ENCODE peak calls at places on chromosome 16, in ten cellular contexts. D is activated T-helper 1 cell treated with Interleukin-2 at 50 U/mL for 16 hours; G is EH; C is stimulated activated CD4-positive, alpha-beta T cell treated with anti-CD3 and anti-CD28 coated beads, TNF-alpha, amount 100 ng/mL, for 48 hours; Y is GDM1; R is naive thymus-derived CD8-positive, alpha-beta T cell; A is G401; Z is EL; B is IMR-90; U is HFF-Myc. H is an unnamed sample.

GRCh38 chr16:79767597-79768280 is 167.2 kb upstream of the MAF start:
- DNase-seq in B (no peak), C (no peak), A (peak; percentile 64), D (no peak), G (peak; percentile 19), Y (no peak), R (no peak), U (no peak), Z (peak; percentile 30), H (peak; percentile 45)

GRCh38 chr16:19380316-19380715 is 37.4 kb upstream of the TMC5 start:
- DNase-seq in Z (no peak), B (no peak), D (no peak), G (no peak), Y (no peak), U (no peak), R (no peak), A (no peak), C (no peak), H (no peak)

GRCh38 chr16:74752756-74753155 is 21.9 kb downstream of the FA2H start:
- DNase-seq in A (no peak), D (no peak), Z (no peak), C (no peak), G (no peak), B (no peak), R (no peak), U (no peak), Y (no peak), H (no peak)

GRCh38 chr16:79519448-79519847 is 81.1 kb downstream of the MAF start:
- DNase-seq in Z (no peak), U (no peak), A (peak; percentile 24), G (no peak), Y (peak; percentile 6), D (no peak), R (no peak), B (no peak), C (no peak), H (no peak)

GRCh38 chr16:75965504-75966374 is 239.4 kb upstream of the CPHXL start:
- DNase-seq in Y (no peak), C (no peak), Z (no peak), G (no peak), A (peak; percentile 60), D (no peak), R (no peak), B (no peak), U (no peak), H (no peak)

GRCh38 chr16:17416461-17417221 is 54.1 kb downstream of the XYLT1 start:
- DNase-seq in G (peak; percentile 81), Z (peak; percentile 41), C (peak; percentile 54), A (peak; percentile 1), U (no peak), D (peak; percentile 7), R (peak; percentile 49), B (peak; percentile 38), Y (peak; percentile 40), H (no peak)

GRCh38 chr16:52212841-52213240 is 334.1 kb downstream of the TOX3 start:
- DNase-seq in D (no peak), G (no peak), A (no peak), R (no peak), B (no peak), U (no peak), Z (no peak), C (no peak), Y (no peak), H (no peak)

GRCh38 chr16:79267781-79268180 is 332.8 kb downstream of the MAF start:
- DNase-seq in G (no peak), U (no peak), B (no peak), A (no peak), R (no peak), C (peak; percentile 66), D (peak; percentile 5), Y (no peak), Z (no peak), H (no peak)

GRCh38 chr16:89094252-89094901 is 725 bp downstream of the ACSF3 start:
- DNase-seq in R (no peak), B (no peak), Z (peak; percentile 32), G (peak; percentile 29), D (no peak), C (no peak), A (no peak), U (no peak), Y (no peak), H (peak; percentile 44)

GRCh38 chr16:30668393-30668792 is 10.2 kb downstream of the FBRS start:
- DNase-seq in U (no peak), R (no peak), Z (no peak), D (no peak), B (no peak), Y (no peak), A (no peak), G (no peak), C (no peak), H (no peak)

GRCh38 chr16:89324056-89325010 is 106.8 kb downstream of the ZNF778 start:
- DNase-seq in Z (peak; percentile 92), G (peak; percentile 87), C (peak; percentile 58), Y (no peak), D (no peak), B (peak; percentile 92), A (no peak), U (no peak), R (no peak), H (no peak)

GRCh38 chr16:66588981-66589713 is 9.9 kb downstream of the CMTM2 start:
- DNase-seq in B (peak; percentile 18), Y (peak; percentile 25), G (peak; percentile 37), C (peak; percentile 51), Z (peak; percentile 32), D (peak; percentile 52), U (no peak), R (peak; percentile 66), A (peak; percentile 29), H (peak; percentile 48)

GRCh38 chr16:67537270-67537635 is 8.6 kb downstream of the RIPOR1 start:
- DNase-seq in Y (no peak), Z (peak; percentile 63), C (no peak), D (peak; percentile 43), R (no peak), G (peak; percentile 66), B (peak; percentile 36), U (no peak), A (no peak), H (peak; percentile 56)

GRCh38 chr16:89232107-89232506 is 14.6 kb downstream of the ZNF778 start:
- DNase-seq in B (no peak), A (no peak), Z (no peak), D (no peak), G (no peak), R (no peak), Y (no peak), U (no peak), C (no peak), H (no peak)

GRCh38 chr16:27315333-27316037 is 1.7 kb downstream of the IL4R start:
- DNase-seq in B (peak; percentile 65), A (no peak), G (peak; percentile 54), D (peak; percentile 34), Z (peak; percentile 40), C (peak; percentile 57), U (no peak), R (peak; percentile 33), Y (no peak), H (peak; percentile 50)

GRCh38 chr16:54126907-54127306 is 159.7 kb downstream of the IRX3 start:
- DNase-seq in U (no peak), R (no peak), D (no peak), C (no peak), A (no peak), G (no peak), Y (no peak), Z (no peak), B (no peak), H (no peak)

GRCh38 chr16:21194771-21195301 is 16.5 kb downstream of the ZP2 start:
- DNase-seq in B (no peak), C (no peak), G (peak; percentile 21), R (no peak), D (no peak), U (no peak), Z (no peak), Y (no peak), A (no peak), H (no peak)

GRCh38 chr16:75025766-75026165 is 26.9 kb downstream of the ZNRF1 start:
- DNase-seq in A (no peak), Z (peak; percentile 51), D (no peak), R (no peak), C (no peak), B (peak; percentile 61), G (peak; percentile 65), U (no peak), Y (no peak), H (no peak)

GRCh38 chr16:49688298-49688697 is 167.6 kb downstream of the ZNF423 start:
- DNase-seq in R (no peak), U (no peak), B (no peak), Y (no peak), D (no peak), G (no peak), C (no peak), Z (no peak), A (no peak), H (no peak)

GRCh38 chr16:81686391-81687182 is 92.5 kb upstream of the PLCG2 start:
- DNase-seq in B (no peak), Z (no peak), U (no peak), G (no peak), D (no peak), C (no peak), R (no peak), A (no peak), Y (no peak), H (no peak)

GRCh38 chr16:87067890-87068289 is 249.3 kb downstream of the C16orf95 start:
- DNase-seq in Z (no peak), G (no peak), C (no peak), A (no peak), Y (no peak), D (no peak), B (no peak), U (no peak), R (no peak), H (no peak)

GRCh38 chr16:9521749-9522370 is 430.4 kb downstream of the HAPSTR1 start:
- DNase-seq in Y (no peak), G (no peak), A (no peak), C (no peak), D (no peak), U (no peak), R (no peak), Z (no peak), B (no peak), H (no peak)

GRCh38 chr16:81261049-81261648 is 22.7 kb downstream of the BCO1 start:
- DNase-seq in U (no peak), Y (no peak), Z (no peak), D (no peak), G (peak; percentile 22), C (peak; percentile 13), A (no peak), B (no peak), R (peak; percentile 6), H (no peak)

GRCh38 chr16:85963746-85964370 is 64.9 kb downstream of the IRF8 start:
- DNase-seq in Y (no peak), U (no peak), Z (no peak), C (no peak), G (peak; percentile 22), D (no peak), A (peak; percentile 22), B (no peak), R (no peak), H (no peak)

GRCh38 chr16:67036323-67036741 is 7.4 kb downstream of the CBFB start:
- DNase-seq in Z (no peak), U (no peak), B (no peak), C (no peak), D (no peak), G (no peak), Y (no peak), R (no peak), A (no peak), H (no peak)

GRCh38 chr16:73122604-73123386 is 74.9 kb upstream of the ZFHX3 start:
- DNase-seq in U (no peak), D (no peak), Y (peak; percentile 53), R (no peak), C (no peak), G (peak; percentile 7), A (no peak), B (no peak), Z (no peak), H (no peak)

GRCh38 chr16:56281256-56281805 is 90.0 kb downstream of the GNAO1 start:
- DNase-seq in G (peak; percentile 51), Y (no peak), Z (peak; percentile 34), D (no peak), B (no peak), A (no peak), C (no peak), R (no peak), U (no peak), H (peak; percentile 38)

GRCh38 chr16:70304892-70305448 is 6.0 kb downstream of the DDX19B start:
- DNase-seq in Z (no peak), U (no peak), D (no peak), A (no peak), C (no peak), G (no peak), B (no peak), Y (no peak), R (no peak), H (no peak)